ENCODE peak calls at places on chromosomes 4 and X, in seven cellular contexts. B is T-helper 2 cell treated with Interferon-gamma antibody and Interleukin-4, amounts not matched to agents 5 μg/mL and 100 μg/mL, for 36 hours; Q is posterior cingulate gyrus; L is A673; D is stimulated activated CD4-positive, alpha-beta T cell treated with anti-CD3 and anti-CD28 coated beads, Interleukin-2, amount 100 ng/mL, for 48 hours; F is activated CD4-positive, alpha-beta T cell treated with anti-CD3 and anti-CD28 coated beads, Interleukin-2, amount 50 U/mL, for 48 hours; S is GM12878. R is an unnamed sample.

GRCh38 chrX:40773809-40774208 is 38.5 kb upstream of the MED14 start:
- DNase-seq in Q (no peak), D (no peak), S (no peak), B (no peak), L (peak; percentile 7), F (no peak), R (peak; percentile 36)

GRCh38 chrX:140710710-140711109 is 1.2 kb downstream of the LINC00632 start:
- DNase-seq in L (peak; percentile 38), S (no peak), D (no peak), B (no peak), Q (peak; percentile 52), F (no peak), R (no peak)

GRCh38 chr4:7901274-7901845 is 38.3 kb downstream of the AFAP1 start:
- DNase-seq in F (no peak), Q (no peak), S (no peak), B (no peak), L (peak; percentile 56), D (no peak), R (no peak)

GRCh38 chr4:69910016-69910782 is 20.7 kb upstream of the CSN1S1 start:
- DNase-seq in F (no peak), B (no peak), S (peak; percentile 17), D (no peak), Q (no peak), L (peak; percentile 5), R (no peak)

GRCh38 chrX:49243166-49243565 is 7.9 kb downstream of the CCDC22 start:
- DNase-seq in S (no peak), Q (no peak), L (no peak), B (no peak), D (no peak), F (no peak), R (no peak)

GRCh38 chrX:139198936-139199335 is 331.6 kb upstream of the F9 start:
- DNase-seq in D (no peak), B (no peak), Q (no peak), S (no peak), F (no peak), L (no peak), R (no peak)

GRCh38 chrX:40244116-40244515 is 146.4 kb upstream of the BCOR start:
- DNase-seq in D (no peak), F (no peak), L (no peak), S (no peak), Q (no peak), B (no peak), R (no peak)

GRCh38 chrX:16786791-16787735 is 797 bp downstream of the TXLNG start:
- DNase-seq in S (no peak), Q (peak; percentile 1), D (peak; percentile 3), F (peak; percentile 19), B (peak; percentile 30), L (no peak), R (peak; percentile 11)

GRCh38 chrX:1903380-1903935 is 288.6 kb downstream of the ASMT start:
- DNase-seq in S (no peak), B (no peak), D (no peak), L (no peak), Q (no peak), F (no peak), R (peak; percentile 49)

GRCh38 chr4:120921456-120922389 is 803 bp downstream of the PRDM5 start:
- DNase-seq in B (peak; percentile 45), D (peak; percentile 10), L (peak; percentile 74), S (no peak), Q (peak; percentile 69), F (peak; percentile 56), R (peak; percentile 14)

GRCh38 chr4:170599894-170600293 is 510.1 kb upstream of the AADAT start:
- DNase-seq in F (no peak), B (no peak), Q (no peak), D (no peak), S (no peak), L (no peak), R (no peak)

GRCh38 chr4:120443111-120443510 is 376.5 kb upstream of the MAD2L1 start:
- DNase-seq in Q (no peak), D (no peak), F (no peak), L (no peak), S (no peak), B (no peak), R (no peak)

GRCh38 chr4:154998284-154998683 is 210.2 kb upstream of the NPY2R start:
- DNase-seq in B (no peak), Q (no peak), S (no peak), F (no peak), L (no peak), D (no peak), R (no peak)

GRCh38 chr4:188372051-188372450 is 232.8 kb downstream of the TRIML1 start:
- DNase-seq in S (no peak), L (peak; percentile 28), B (no peak), Q (no peak), D (no peak), F (no peak), R (no peak)

R was measured in PC-9.